ENCODE peak calls at places on chromosome 13, in four cellular contexts. Z, F, B and R are unnamed samples.

GRCh38 chr13:94400874-94401273 is 78.6 kb downstream of the DCT start:
- DNase-seq in Z (peak), F (no peak), B (no peak), R (no peak)

GRCh38 chr13:109862627-109863026 is 76.2 kb upstream of the IRS2 start:
- DNase-seq in Z (no peak), F (no peak), B (no peak), R (no peak)

GRCh38 chr13:28819046-28819747 is 942 bp upstream of the MTUS2 start:
- DNase-seq in Z (no peak), F (peak), B (no peak), R (peak)

GRCh38 chr13:29573190-29573589 is 22.3 kb downstream of the SLC7A1 start:
- DNase-seq in Z (no peak), F (no peak), B (no peak), R (no peak)

GRCh38 chr13:43732726-43733125 is 54.0 kb downstream of the ENOX1 start:
- DNase-seq in Z (no peak), F (no peak), B (no peak), R (no peak)

GRCh38 chr13:75685239-75685697 is 49.1 kb downstream of the LMO7 start:
- DNase-seq in Z (peak), F (no peak), B (no peak), R (no peak)

GRCh38 chr13:32914686-32915085 is 101.5 kb upstream of the KL start:
- DNase-seq in Z (no peak), F (no peak), B (no peak), R (no peak)

GRCh38 chr13:44013666-44014291 is 134.1 kb downstream of the LACC1 start:
- DNase-seq in Z (no peak), F (no peak), B (no peak), R (no peak)

GRCh38 chr13:110312669-110313031 is 5.6 kb downstream of the COL4A2 start:
- DNase-seq in Z (no peak), F (no peak), B (no peak), R (no peak)

GRCh38 chr13:95714142-95714832 is 37.3 kb downstream of the DNAJC3 start:
- DNase-seq in Z (no peak), F (no peak), B (no peak), R (no peak)

GRCh38 chr13:96299235-96299634 is 209.3 kb downstream of the HS6ST3 start:
- DNase-seq in Z (peak), F (no peak), B (no peak), R (no peak)

GRCh38 chr13:47678201-47678963 is 322.7 kb downstream of the SUCLA2 start:
- DNase-seq in Z (no peak), F (no peak), B (no peak), R (no peak)

GRCh38 chr13:51728972-51729371 is 75.0 kb downstream of the DHRS12 start:
- DNase-seq in Z (no peak), F (no peak), B (no peak), R (no peak)

GRCh38 chr13:30681489-30682242 is 53.7 kb upstream of the ALOX5AP start:
- DNase-seq in Z (no peak), F (no peak), B (no peak), R (no peak)

GRCh38 chr13:71606818-71607217 is 260.2 kb downstream of the DACH1 start:
- DNase-seq in Z (no peak), F (no peak), B (no peak), R (no peak)

GRCh38 chr13:71603255-71603654 is 263.7 kb downstream of the DACH1 start:
- DNase-seq in Z (no peak), F (no peak), B (no peak), R (peak)

GRCh38 chr13:71607575-71607974 is 259.4 kb downstream of the DACH1 start:
- DNase-seq in Z (no peak), F (no peak), B (no peak), R (no peak)

GRCh38 chr13:71602327-71602726 is 264.7 kb downstream of the DACH1 start:
- DNase-seq in Z (no peak), F (no peak), B (no peak), R (no peak)

GRCh38 chr13:71605744-71606143 is 261.3 kb downstream of the DACH1 start:
- DNase-seq in Z (no peak), F (no peak), B (no peak), R (peak)
- TF ChIP-seq SP1 in Z (no peak), F (no peak), B (no peak), R (no peak)

DNA sequence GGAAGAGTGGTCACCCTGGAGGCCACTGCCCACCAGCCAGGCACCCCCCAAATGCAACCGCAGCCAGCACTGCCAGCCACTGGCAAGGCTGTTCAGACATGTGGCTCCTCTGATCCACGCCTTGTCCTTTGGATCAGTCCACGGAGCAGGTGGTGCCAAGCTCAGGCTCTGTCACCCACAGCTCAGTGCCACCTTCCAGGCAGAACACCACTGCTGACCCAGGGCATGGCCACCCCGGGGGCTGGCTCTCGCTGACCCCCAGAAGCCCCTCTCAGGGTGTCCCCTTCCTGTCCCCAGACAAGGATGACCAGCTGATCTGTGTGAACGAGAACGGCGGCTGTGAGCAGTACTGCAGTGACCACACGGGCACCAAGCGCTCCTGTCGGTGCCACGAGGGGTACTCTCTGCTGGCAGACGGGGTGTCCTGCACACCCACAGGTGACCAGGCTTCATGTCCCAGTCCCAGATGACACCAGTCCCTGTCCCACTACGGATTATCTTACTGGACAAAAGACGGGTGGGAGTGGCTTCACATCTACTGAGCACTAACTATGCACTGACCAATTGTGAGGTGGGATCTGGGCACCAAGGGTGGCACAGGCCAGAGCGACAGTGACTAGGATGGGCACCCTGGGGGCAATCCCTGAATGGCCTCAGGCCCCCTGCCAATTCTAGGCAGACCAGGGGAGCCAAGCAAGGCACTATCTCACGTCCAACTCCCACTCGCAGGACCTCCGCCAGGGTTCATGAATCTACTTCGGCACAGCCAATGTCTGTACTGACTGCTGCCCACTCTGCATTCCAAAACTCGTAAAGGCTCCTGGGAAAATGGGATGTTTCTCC is 7.0 kb upstream of the F10 start:
- DNase-seq in Z (no peak), F (no peak), B (no peak), R (no peak)
- TF ChIP-seq TARDBP in Z (no peak), F (no peak), B (no peak), R (no peak)

DNA sequence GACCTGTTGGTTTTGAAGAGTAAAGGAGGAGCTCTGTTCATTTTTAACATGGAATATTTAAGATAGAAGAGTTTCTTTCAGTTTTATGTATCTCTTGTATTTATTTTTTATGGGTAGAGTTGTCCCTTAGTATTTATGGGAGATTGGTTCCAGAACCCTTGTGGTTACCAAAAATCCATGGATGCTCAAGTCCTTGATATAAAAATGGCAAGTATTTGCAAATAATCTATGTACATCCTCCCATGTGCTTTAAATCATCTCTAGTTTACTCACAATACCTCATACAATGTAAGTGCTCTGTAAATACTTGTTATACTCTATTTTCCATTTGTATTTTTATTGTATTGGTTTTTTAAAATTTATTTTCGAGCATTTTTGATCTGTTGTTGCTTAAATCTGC is 63.1 kb downstream of the TM9SF2 start:
- DNase-seq in Z (no peak), F (no peak), B (no peak), R (no peak)
- TF ChIP-seq FOXK2 in Z (no peak), F (no peak), B (no peak), R (no peak)

DNA sequence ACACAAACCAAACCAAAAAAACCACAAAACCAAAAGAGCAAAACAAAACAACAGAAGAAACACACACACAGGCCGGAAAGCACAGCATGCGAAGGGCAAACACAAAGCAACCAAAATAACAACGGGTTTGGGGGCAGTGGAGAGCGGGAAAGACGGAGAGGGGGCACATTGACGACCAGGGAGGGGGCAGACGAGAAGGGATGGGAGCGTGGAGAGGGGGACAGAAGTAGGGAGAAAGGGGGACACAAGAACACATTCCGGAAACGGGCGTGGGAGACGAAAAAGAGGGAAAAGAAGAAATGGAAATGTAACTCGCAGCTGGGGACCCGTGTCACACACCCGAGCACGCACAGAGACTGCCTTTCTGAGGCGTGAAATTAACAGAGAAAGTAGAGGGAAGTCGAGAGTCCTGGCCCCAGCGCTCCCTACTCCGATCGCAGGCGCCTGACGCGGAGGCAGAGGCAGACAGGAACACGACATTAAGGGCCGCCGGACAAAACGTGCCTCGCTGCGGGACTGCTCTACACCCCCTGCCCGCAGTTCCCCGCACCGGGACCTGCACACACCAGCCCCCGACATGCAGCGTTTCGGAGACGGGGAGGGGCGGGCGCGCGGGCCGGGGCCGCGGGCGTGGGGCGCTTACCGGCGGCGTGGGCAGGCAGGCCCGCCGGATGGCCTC is 652 bp downstream of the POU4F1 start:
- DNase-seq in Z (no peak), F (peak), B (no peak), R (peak)
- TF ChIP-seq SP1 in Z (no peak), F (no peak), B (no peak), R (no peak)

DNA sequence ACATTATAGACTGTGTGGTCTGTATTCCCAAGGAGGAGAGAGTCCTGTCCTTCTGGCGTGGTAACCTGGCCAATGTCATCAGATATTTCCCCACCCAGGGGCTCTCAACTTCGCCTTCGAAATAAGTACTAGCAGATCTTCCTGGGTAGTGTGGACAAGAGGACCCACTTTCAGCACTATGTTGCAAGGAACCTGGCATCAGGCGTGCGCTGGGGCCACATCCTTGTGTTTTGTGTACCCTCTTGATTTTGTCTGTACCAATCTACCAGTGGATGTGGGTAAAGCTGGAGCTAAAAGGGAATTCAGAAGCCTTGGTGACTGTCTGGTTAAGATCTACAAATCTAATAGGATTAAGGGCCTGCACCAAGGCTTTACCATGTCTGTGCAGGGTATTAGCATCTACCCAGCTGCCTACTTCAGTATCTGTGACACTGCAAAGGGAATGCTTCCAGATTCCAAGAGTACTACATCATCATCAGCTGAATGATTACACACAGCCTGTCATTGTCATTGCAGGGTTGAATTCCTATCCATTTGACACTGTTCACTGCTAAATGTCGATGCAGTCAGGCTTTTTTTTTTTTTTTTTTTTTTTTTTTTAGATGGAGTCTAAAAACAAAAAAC is 148.0 kb downstream of the PRR20E start:
- DNase-seq in Z (no peak), F (no peak), B (no peak), R (no peak)
- TF ChIP-seq TARDBP in Z (no peak), F (no peak), B (no peak), R (no peak)

DNA sequence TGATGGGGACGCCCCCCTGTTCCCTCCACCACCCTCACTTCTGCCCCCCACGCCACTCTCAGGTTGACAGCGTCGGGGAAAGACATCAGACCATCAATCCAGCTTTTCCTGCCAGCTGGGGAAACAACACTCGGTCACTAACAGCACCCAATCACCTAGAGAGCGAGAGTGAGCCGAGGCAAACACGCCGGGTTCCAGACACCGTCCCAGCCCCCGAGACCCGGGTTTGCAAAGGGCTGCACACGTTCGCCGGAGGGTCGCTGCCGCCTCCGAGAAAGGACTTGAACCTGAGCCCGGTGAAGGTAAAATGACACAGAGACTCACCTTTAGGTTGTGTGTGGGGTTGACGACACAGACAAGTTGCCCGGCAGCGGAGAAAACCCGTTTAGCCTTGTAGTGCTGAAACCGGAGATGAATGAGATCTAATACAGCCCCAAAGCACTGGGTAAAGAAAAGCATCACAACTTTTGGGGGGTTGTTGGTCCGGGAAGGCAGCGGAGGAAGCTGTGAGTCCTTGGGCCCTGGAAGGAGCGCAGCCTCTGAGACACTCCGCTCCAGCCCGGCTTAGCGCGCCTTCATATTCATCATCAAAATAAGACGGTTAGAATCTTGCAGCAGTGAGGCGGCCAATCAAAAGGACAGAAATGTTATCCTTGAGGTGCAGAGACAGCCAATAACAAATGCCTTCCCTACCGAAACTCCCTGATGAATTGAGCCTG is at the start of gene SIAH3:
- DNase-seq in Z (no peak), F (no peak), B (no peak), R (no peak)
- TF ChIP-seq FOXK2 in Z (no peak), F (no peak), B (no peak), R (no peak)

GRCh38 chr13:20247403-20247802 is 15.3 kb upstream of the GJB6 start:
- DNase-seq in Z (no peak), F (no peak), B (no peak), R (no peak)
- TF ChIP-seq SP1 in Z (no peak), F (no peak), B (no peak), R (no peak)